ENCODE peak calls at places on chromosomes 4 and X, in seven cellular contexts. P is upper lobe of right lung, R is BJ, C is foreskin fibroblast, U is heart left ventricle, Z is A549, B is hepatocyte. H is an unnamed sample.
A peak's percentile ranks its signal among the peaks of the same experiment; 100 is the strongest.

GRCh38 chr4:38235338-38235737 is 275.1 kb downstream of the PTTG2 start:
- DNase-seq in Z (no peak), B (no peak), R (no peak), P (no peak), U (no peak), C (no peak), H (no peak)

GRCh38 chr4:147034372-147034771 is 88.7 kb upstream of the TTC29 start:
- DNase-seq in R (no peak), P (no peak), U (no peak), C (peak; percentile 59), B (no peak), Z (no peak), H (no peak)

GRCh38 chr4:116489739-116490138 is 595.6 kb downstream of the TRAM1L1 start:
- DNase-seq in C (no peak), P (no peak), B (no peak), R (no peak), U (no peak), Z (no peak), H (no peak)

GRCh38 chr4:183300070-183300469 is 20.0 kb downstream of the CLDN22 start:
- DNase-seq in U (no peak), B (peak; percentile 18), R (no peak), Z (no peak), C (no peak), P (no peak), H (no peak)

GRCh38 chr4:67437974-67438713 is 107.2 kb downstream of the CENPC start:
- DNase-seq in B (peak; percentile 10), P (no peak), U (no peak), R (peak; percentile 9), Z (no peak), C (peak; percentile 56), H (no peak)

GRCh38 chrX:115233497-115234219 is at the start of gene LRCH2:
- DNase-seq in C (peak; percentile 73), R (no peak), Z (no peak), B (peak; percentile 76), P (peak; percentile 68), U (peak; percentile 26), H (no peak)

GRCh38 chrX:108763559-108763958 is 27.2 kb upstream of the IRS4 start:
- DNase-seq in Z (no peak), C (no peak), B (no peak), U (no peak), P (no peak), R (no peak), H (no peak)

GRCh38 chr4:119032921-119033685 is 102.5 kb upstream of the MYOZ2 start:
- DNase-seq in R (no peak), Z (no peak), P (no peak), C (no peak), B (no peak), U (no peak), H (no peak)

GRCh38 chrX:47697171-47697570 is 38.2 kb upstream of the UXT start:
- DNase-seq in Z (no peak), U (no peak), B (peak; percentile 23), P (no peak), C (peak; percentile 9), R (no peak), H (no peak)

GRCh38 chr4:25509656-25510055 is 132.6 kb downstream of the ANAPC4 start:
- DNase-seq in C (no peak), U (no peak), P (no peak), B (no peak), R (no peak), Z (no peak), H (no peak)

GRCh38 chr4:71290074-71290473 is 48.7 kb upstream of the SLC4A4 start:
- DNase-seq in U (no peak), B (no peak), Z (no peak), C (peak; percentile 24), R (no peak), P (no peak), H (no peak)

GRCh38 chr4:148770848-148771247 is 328.6 kb upstream of the NR3C2 start:
- DNase-seq in U (no peak), R (no peak), P (no peak), C (no peak), B (no peak), Z (no peak), H (no peak)

GRCh38 chrX:110173192-110174175 is 144.4 kb downstream of the AMMECR1 start:
- DNase-seq in U (peak; percentile 38), P (no peak), C (peak; percentile 52), R (no peak), Z (peak; percentile 62), B (no peak), H (no peak)

GRCh38 chrX:50756276-50756675 is 57.7 kb downstream of the SHROOM4 start:
- DNase-seq in C (no peak), P (no peak), Z (no peak), R (no peak), B (no peak), U (no peak), H (no peak)

GRCh38 chr4:22434895-22435294 is 81.0 kb downstream of the ADGRA3 start:
- DNase-seq in C (peak; percentile 71), U (peak; percentile 41), R (no peak), P (no peak), B (peak; percentile 76), Z (peak; percentile 59), H (no peak)

GRCh38 chr4:153409412-153409811 is 56.7 kb upstream of the TMEM131L start:
- DNase-seq in P (no peak), B (no peak), U (no peak), C (peak; percentile 82), Z (no peak), R (no peak), H (no peak)

GRCh38 chrX:91108761-91109160 is 325.9 kb upstream of the PABPC5 start:
- DNase-seq in B (peak; percentile 21), U (no peak), C (no peak), P (no peak), Z (no peak), R (no peak), H (peak; percentile 1)

GRCh38 chr4:163367651-163368050 is 24.0 kb downstream of the NPY5R start:
- DNase-seq in R (no peak), C (no peak), B (peak; percentile 12), U (no peak), P (no peak), Z (no peak), H (no peak)

GRCh38 chrX:130343411-130343810 is 3.7 kb downstream of the SLC25A14 start:
- DNase-seq in C (no peak), R (no peak), B (no peak), Z (no peak), P (no peak), U (no peak), H (no peak)

GRCh38 chrX:40132751-40133150 is 35.0 kb upstream of the BCOR start:
- DNase-seq in C (peak; percentile 65), R (no peak), U (peak; percentile 73), B (peak; percentile 66), Z (peak; percentile 74), P (no peak), H (no peak)

GRCh38 chr4:39529534-39529933 is 2.3 kb upstream of the UGDH start:
- DNase-seq in C (no peak), Z (no peak), R (no peak), P (no peak), B (no peak), U (no peak), H (no peak)
- H3K4me3 ChIP-seq in C (no peak overlapping the region), Z (peak overlapping the region; percentile 92), R (no peak overlapping the region), P (no peak overlapping the region), B (no peak overlapping the region), U (no peak overlapping the region), H (no peak overlapping the region)

GRCh38 chr4:142473960-142474338 is 372.2 kb downstream of the INPP4B start:
- DNase-seq in Z (no peak), C (no peak), B (no peak), P (no peak), U (no peak), R (no peak), H (no peak)

GRCh38 chr4:142480244-142480643 is 365.9 kb downstream of the INPP4B start:
- DNase-seq in C (peak; percentile 51), R (no peak), P (no peak), Z (peak; percentile 33), U (no peak), B (no peak), H (no peak)

GRCh38 chr4:142474398-142475087 is 371.6 kb downstream of the INPP4B start:
- DNase-seq in C (peak; percentile 51), B (no peak), Z (peak; percentile 68), R (no peak), P (no peak), U (no peak), H (no peak)

GRCh38 chr4:142473218-142473959 is 372.7 kb downstream of the INPP4B start:
- DNase-seq in U (peak; percentile 50), R (no peak), P (peak; percentile 59), B (no peak), Z (peak; percentile 14), C (no peak), H (no peak)

DNA sequence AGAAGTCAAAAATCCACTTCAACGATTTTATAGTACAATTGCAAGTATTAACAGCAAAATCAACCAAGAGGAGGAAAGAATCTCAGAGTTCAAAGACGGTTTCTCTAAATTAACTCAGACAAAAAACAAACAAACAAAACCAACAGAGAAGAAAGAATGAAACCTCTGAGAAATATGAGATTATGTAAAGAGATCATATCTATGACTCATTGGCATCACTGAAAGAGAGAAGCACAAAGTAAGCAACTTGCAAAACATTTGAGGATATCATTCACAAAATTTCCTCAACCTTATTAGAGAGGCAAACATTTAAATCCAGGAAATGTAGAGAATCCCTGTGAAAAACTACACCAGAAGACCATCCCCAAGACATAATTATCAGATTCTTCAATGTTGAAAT is 370.4 kb downstream of the INPP4B start:
- DNase-seq in B (no peak), R (no peak), C (peak; percentile 28), U (no peak), Z (peak; percentile 63), P (no peak), H (no peak)
- H3K4me3 ChIP-seq in B (no peak overlapping the region), R (no peak overlapping the region), C (no peak overlapping the region), U (no peak overlapping the region), Z (no peak overlapping the region), P (no peak overlapping the region), H (no peak overlapping the region)

DNA sequence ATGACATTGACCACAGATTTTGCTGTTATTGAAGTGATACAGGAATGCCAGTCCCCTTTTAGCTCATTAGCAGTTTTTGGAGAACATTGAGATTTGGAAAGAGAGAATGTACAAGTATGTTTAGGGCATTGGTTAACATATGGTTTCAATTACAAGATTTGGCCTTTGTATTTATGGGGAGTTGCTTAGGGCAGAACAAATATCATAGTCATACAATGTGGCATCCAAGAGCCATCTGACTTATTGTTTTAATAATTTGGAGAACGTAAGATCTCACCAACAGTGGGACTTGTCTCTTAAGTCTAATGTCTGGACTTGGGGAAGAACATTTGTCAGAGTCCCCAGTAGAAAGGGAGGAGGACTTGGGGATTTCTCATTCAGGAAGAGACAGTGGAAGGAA is 166.1 kb downstream of the STK32B start:
- DNase-seq in P (no peak), Z (no peak), R (no peak), B (no peak), C (no peak), U (no peak), H (no peak)
- H3K4me3 ChIP-seq in P (no peak overlapping the region), Z (no peak overlapping the region), R (no peak overlapping the region), B (no peak overlapping the region), C (no peak overlapping the region), U (no peak overlapping the region), H (no peak overlapping the region)

DNA sequence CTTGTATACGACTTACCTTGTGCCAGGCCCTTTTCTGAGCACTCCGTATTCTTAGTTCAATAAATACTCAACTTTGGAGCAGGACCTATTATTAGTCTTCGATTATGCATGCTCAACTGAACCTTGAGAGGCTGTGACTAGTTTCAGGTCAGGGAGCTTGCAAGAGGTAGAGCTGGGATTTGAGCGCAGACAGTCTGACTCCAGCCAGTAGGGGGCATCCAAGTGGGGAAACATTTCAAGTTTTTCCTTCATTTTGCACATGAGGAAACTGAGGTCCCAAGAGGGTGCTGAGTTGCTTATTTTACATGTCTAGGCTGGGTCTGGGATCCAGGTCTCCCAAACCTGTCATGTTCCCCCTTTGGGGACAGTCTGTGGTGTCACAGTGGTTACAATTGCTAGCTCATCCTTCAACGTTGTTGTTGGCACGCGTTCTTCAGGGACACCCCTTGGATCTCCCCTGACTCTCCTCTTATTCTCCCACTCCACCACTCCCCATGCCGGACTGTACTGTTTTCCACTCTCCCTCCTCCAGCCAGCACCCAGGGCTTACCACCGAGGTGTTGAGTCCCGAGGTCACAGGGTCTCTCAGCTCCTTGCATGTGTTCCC is 6.7 kb upstream of the PRICKLE3 start:
- DNase-seq in P (no peak), Z (peak; percentile 55), C (peak; percentile 44), B (no peak), U (no peak), R (no peak), H (peak; percentile 42)
- H3K4me3 ChIP-seq in P (no peak overlapping the region), Z (no peak overlapping the region), C (no peak overlapping the region), B (no peak overlapping the region), U (no peak overlapping the region), R (no peak overlapping the region), H (no peak overlapping the region)

H was measured in Jurkat, Clone E6-1.